ENCODE peak calls at places on chromosomes 16 and 17, in nine cellular contexts. One of them, this sample, is unnamed. For H3K4me1, the result is how much of the 10 kb centered on the place peaks cover.

GRCh38 chr17:8572767-8573166 is 57.8 kb downstream of the MYH10 start:
- DNase-seq in Caco-2: no peak
- DNase-seq in ascending aorta: no peak
- DNase-seq in stomach: no peak
- DNase-seq in endothelial cell of umbilical vein: peak
- DNase-seq in A549: no peak
- DNase-seq in cardiac muscle cell: no peak
- DNase-seq in OCI-LY7: no peak
- DNase-seq in upper lobe of right lung: no peak
- DNase-seq in this sample: no peak

GRCh38 chr17:60345233-60345632 is 46.7 kb downstream of the USP32 start:
- DNase-seq in endothelial cell of umbilical vein: no peak
- DNase-seq in upper lobe of right lung: no peak
- DNase-seq in A549: no peak
- DNase-seq in cardiac muscle cell: no peak
- DNase-seq in stomach: no peak
- DNase-seq in ascending aorta: no peak
- DNase-seq in OCI-LY7: no peak
- DNase-seq in Caco-2: peak
- DNase-seq in this sample: no peak

GRCh38 chr16:9033125-9033830 is 58.2 kb upstream of the HAPSTR1 start:
- DNase-seq in upper lobe of right lung: no peak
- DNase-seq in A549: peak
- DNase-seq in ascending aorta: no peak
- DNase-seq in OCI-LY7: peak
- DNase-seq in endothelial cell of umbilical vein: peak
- DNase-seq in cardiac muscle cell: peak
- DNase-seq in stomach: peak
- DNase-seq in Caco-2: peak
- DNase-seq in this sample: no peak

GRCh38 chr16:59067207-59067606 is 333.1 kb upstream of the GOT2 start:
- DNase-seq in A549: no peak
- DNase-seq in stomach: no peak
- DNase-seq in ascending aorta: no peak
- DNase-seq in cardiac muscle cell: no peak
- DNase-seq in OCI-LY7: peak
- DNase-seq in upper lobe of right lung: no peak
- DNase-seq in Caco-2: no peak
- DNase-seq in endothelial cell of umbilical vein: peak
- DNase-seq in this sample: no peak

GRCh38 chr17:73950515-73950914 is 253.0 kb upstream of the RPL38 start:
- DNase-seq in cardiac muscle cell: no peak
- DNase-seq in ascending aorta: no peak
- DNase-seq in stomach: peak
- DNase-seq in OCI-LY7: no peak
- DNase-seq in endothelial cell of umbilical vein: no peak
- DNase-seq in Caco-2: no peak
- DNase-seq in A549: no peak
- DNase-seq in upper lobe of right lung: no peak
- DNase-seq in this sample: no peak

GRCh38 chr16:85401917-85402766 is 211.0 kb upstream of the GSE1 start:
- DNase-seq in stomach: no peak
- DNase-seq in upper lobe of right lung: peak
- DNase-seq in OCI-LY7: no peak
- DNase-seq in cardiac muscle cell: no peak
- DNase-seq in endothelial cell of umbilical vein: no peak
- DNase-seq in ascending aorta: no peak
- DNase-seq in A549: no peak
- DNase-seq in Caco-2: peak
- DNase-seq in this sample: no peak

GRCh38 chr17:65973237-65973636 is 218.7 kb downstream of the CEP112 start:
- DNase-seq in A549: no peak
- DNase-seq in endothelial cell of umbilical vein: no peak
- DNase-seq in cardiac muscle cell: no peak
- DNase-seq in OCI-LY7: no peak
- DNase-seq in upper lobe of right lung: no peak
- DNase-seq in ascending aorta: no peak
- DNase-seq in Caco-2: no peak
- DNase-seq in stomach: no peak
- DNase-seq in this sample: no peak

GRCh38 chr16:72013389-72013788 is 4.8 kb downstream of the DHODH start:
- DNase-seq in endothelial cell of umbilical vein: no peak
- DNase-seq in stomach: no peak
- DNase-seq in cardiac muscle cell: peak
- DNase-seq in upper lobe of right lung: peak
- DNase-seq in A549: no peak
- DNase-seq in Caco-2: no peak
- DNase-seq in ascending aorta: no peak
- DNase-seq in OCI-LY7: no peak
- DNase-seq in this sample: peak

GRCh38 chr17:40564195-40564882 is 933 bp downstream of the CCR7 start:
- DNase-seq in ascending aorta: no peak
- DNase-seq in upper lobe of right lung: no peak
- DNase-seq in A549: no peak
- DNase-seq in stomach: peak
- DNase-seq in Caco-2: no peak
- DNase-seq in endothelial cell of umbilical vein: no peak
- DNase-seq in OCI-LY7: no peak
- DNase-seq in cardiac muscle cell: no peak
- DNase-seq in this sample: no peak

GRCh38 chr17:44209786-44210341 is 9.6 kb downstream of the UBTF start:
- DNase-seq in cardiac muscle cell: no peak
- DNase-seq in Caco-2: no peak
- DNase-seq in upper lobe of right lung: no peak
- DNase-seq in ascending aorta: no peak
- DNase-seq in endothelial cell of umbilical vein: no peak
- DNase-seq in OCI-LY7: no peak
- DNase-seq in A549: no peak
- DNase-seq in stomach: no peak
- DNase-seq in this sample: no peak

GRCh38 chr16:85998868-85999729 is 100.1 kb downstream of the IRF8 start:
- DNase-seq in ascending aorta: no peak
- DNase-seq in OCI-LY7: peak
- DNase-seq in Caco-2: no peak
- DNase-seq in stomach: peak
- DNase-seq in endothelial cell of umbilical vein: no peak
- DNase-seq in cardiac muscle cell: no peak
- DNase-seq in A549: no peak
- DNase-seq in upper lobe of right lung: no peak
- DNase-seq in this sample: no peak

GRCh38 chr17:79837888-79838540 is 1.2 kb downstream of the CBX4 start:
- DNase-seq in ascending aorta: no peak
- DNase-seq in upper lobe of right lung: no peak
- DNase-seq in endothelial cell of umbilical vein: no peak
- DNase-seq in A549: no peak
- DNase-seq in Caco-2: no peak
- DNase-seq in cardiac muscle cell: no peak
- DNase-seq in OCI-LY7: peak
- DNase-seq in stomach: no peak
- DNase-seq in this sample: no peak

GRCh38 chr16:67547423-67548264 is 14.7 kb upstream of the CTCF start:
- DNase-seq in A549: no peak
- DNase-seq in Caco-2: no peak
- DNase-seq in upper lobe of right lung: peak
- DNase-seq in stomach: no peak
- DNase-seq in ascending aorta: no peak
- DNase-seq in OCI-LY7: peak
- DNase-seq in endothelial cell of umbilical vein: peak
- DNase-seq in cardiac muscle cell: no peak
- DNase-seq in this sample: no peak

GRCh38 chr16:67546761-67547422 is 15.4 kb upstream of the CTCF start:
- DNase-seq in A549: peak
- DNase-seq in Caco-2: peak
- DNase-seq in endothelial cell of umbilical vein: peak
- DNase-seq in stomach: peak
- DNase-seq in OCI-LY7: peak
- DNase-seq in upper lobe of right lung: peak
- DNase-seq in ascending aorta: no peak
- DNase-seq in cardiac muscle cell: peak
- DNase-seq in this sample: no peak

GRCh38 chr16:67544844-67545664 is 16.4 kb downstream of the RIPOR1 start:
- DNase-seq in Caco-2: no peak
- DNase-seq in ascending aorta: no peak
- DNase-seq in OCI-LY7: peak
- DNase-seq in stomach: no peak
- DNase-seq in endothelial cell of umbilical vein: no peak
- DNase-seq in upper lobe of right lung: peak
- DNase-seq in cardiac muscle cell: no peak
- DNase-seq in A549: no peak
- DNase-seq in this sample: no peak

GRCh38 chr16:67545665-67546024 is 16.7 kb upstream of the CTCF start:
- DNase-seq in Caco-2: no peak
- DNase-seq in A549: no peak
- DNase-seq in cardiac muscle cell: no peak
- DNase-seq in ascending aorta: no peak
- DNase-seq in OCI-LY7: no peak
- DNase-seq in endothelial cell of umbilical vein: no peak
- DNase-seq in upper lobe of right lung: no peak
- DNase-seq in stomach: no peak
- DNase-seq in this sample: no peak

DNA sequence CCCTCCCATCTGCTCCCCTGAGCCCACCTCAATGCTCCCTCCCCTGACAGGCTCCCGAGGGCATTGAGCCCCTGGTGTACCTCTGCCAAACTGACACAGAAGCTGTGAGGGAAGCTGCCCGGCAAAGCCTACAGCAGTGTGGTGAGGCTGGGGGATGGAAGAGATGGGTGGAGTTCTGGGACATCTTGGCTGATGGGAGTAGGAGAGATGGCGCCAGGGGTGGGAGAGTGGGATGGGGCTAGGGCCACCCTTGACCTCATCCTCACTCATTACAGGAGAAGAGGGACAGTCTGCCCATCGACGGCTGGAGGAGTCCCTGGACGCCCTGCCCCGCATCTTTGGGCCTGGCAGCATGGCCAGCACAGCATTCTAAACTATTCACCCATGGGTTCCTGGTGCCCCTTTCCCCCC is 16.2 kb upstream of the CTCF start:
- DNase-seq in endothelial cell of umbilical vein: no peak
- DNase-seq in OCI-LY7: no peak
- DNase-seq in stomach: no peak
- DNase-seq in A549: no peak
- DNase-seq in cardiac muscle cell: no peak
- DNase-seq in Caco-2: no peak
- DNase-seq in upper lobe of right lung: peak
- DNase-seq in ascending aorta: no peak
- DNase-seq in this sample: no peak
- H3K4me1 ChIP-seq in endothelial cell of umbilical vein: under half
- H3K4me1 ChIP-seq in OCI-LY7: half or more
- H3K4me1 ChIP-seq in stomach: under half
- H3K4me1 ChIP-seq in A549: under half
- H3K4me1 ChIP-seq in cardiac muscle cell: under half
- H3K4me1 ChIP-seq in Caco-2: under half
- H3K4me1 ChIP-seq in upper lobe of right lung: under half
- H3K4me1 ChIP-seq in ascending aorta: under half
- H3K4me1 ChIP-seq in this sample: under half

GRCh38 chr16:89096042-89096717 is 2.5 kb downstream of the ACSF3 start:
- DNase-seq in endothelial cell of umbilical vein: no peak
- DNase-seq in Caco-2: no peak
- DNase-seq in OCI-LY7: peak
- DNase-seq in cardiac muscle cell: no peak
- DNase-seq in stomach: no peak
- DNase-seq in ascending aorta: no peak
- DNase-seq in A549: no peak
- DNase-seq in upper lobe of right lung: no peak
- DNase-seq in this sample: no peak

GRCh38 chr16:89095401-89095974 is 1.8 kb downstream of the ACSF3 start:
- DNase-seq in Caco-2: no peak
- DNase-seq in ascending aorta: no peak
- DNase-seq in A549: no peak
- DNase-seq in upper lobe of right lung: no peak
- DNase-seq in OCI-LY7: peak
- DNase-seq in endothelial cell of umbilical vein: no peak
- DNase-seq in cardiac muscle cell: no peak
- DNase-seq in stomach: no peak
- DNase-seq in this sample: no peak

GRCh38 chr16:89096768-89097527 is 3.3 kb downstream of the ACSF3 start:
- DNase-seq in endothelial cell of umbilical vein: no peak
- DNase-seq in A549: no peak
- DNase-seq in OCI-LY7: peak
- DNase-seq in cardiac muscle cell: no peak
- DNase-seq in ascending aorta: no peak
- DNase-seq in stomach: no peak
- DNase-seq in upper lobe of right lung: no peak
- DNase-seq in Caco-2: no peak
- DNase-seq in this sample: no peak

GRCh38 chr16:89098767-89099430 is 5.2 kb downstream of the ACSF3 start:
- DNase-seq in OCI-LY7: no peak
- DNase-seq in endothelial cell of umbilical vein: no peak
- DNase-seq in A549: no peak
- DNase-seq in Caco-2: no peak
- DNase-seq in cardiac muscle cell: no peak
- DNase-seq in ascending aorta: no peak
- DNase-seq in stomach: no peak
- DNase-seq in upper lobe of right lung: no peak
- DNase-seq in this sample: no peak

DNA sequence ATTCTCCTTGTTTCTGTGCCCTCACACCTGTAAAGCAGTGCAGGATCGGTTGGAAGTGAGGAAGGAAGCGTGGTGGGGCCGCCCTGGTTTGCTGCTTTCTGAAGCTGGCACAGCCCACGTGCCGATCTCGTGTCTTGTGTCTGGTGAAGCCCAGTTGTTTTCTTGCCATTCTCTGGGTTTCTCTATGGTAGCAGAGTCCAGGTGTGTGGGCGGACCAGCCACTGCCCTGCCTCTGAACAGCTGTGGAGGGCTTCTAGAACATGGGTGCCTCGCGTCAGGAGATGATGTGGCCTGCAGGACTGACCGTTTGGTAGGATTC is 3.8 kb downstream of the ACSF3 start:
- DNase-seq in A549: no peak
- DNase-seq in ascending aorta: no peak
- DNase-seq in Caco-2: no peak
- DNase-seq in stomach: no peak
- DNase-seq in OCI-LY7: peak
- DNase-seq in upper lobe of right lung: no peak
- DNase-seq in cardiac muscle cell: no peak
- DNase-seq in endothelial cell of umbilical vein: no peak
- DNase-seq in this sample: no peak
- H3K4me1 ChIP-seq in A549: under half
- H3K4me1 ChIP-seq in ascending aorta: under half
- H3K4me1 ChIP-seq in Caco-2: under half
- H3K4me1 ChIP-seq in stomach: under half
- H3K4me1 ChIP-seq in OCI-LY7: half or more
- H3K4me1 ChIP-seq in upper lobe of right lung: under half
- H3K4me1 ChIP-seq in cardiac muscle cell: under half
- H3K4me1 ChIP-seq in endothelial cell of umbilical vein: under half
- H3K4me1 ChIP-seq in this sample: under half

GRCh38 chr16:84068041-84068440 is 25.4 kb upstream of the SLC38A8 start:
- DNase-seq in stomach: no peak
- DNase-seq in cardiac muscle cell: no peak
- DNase-seq in endothelial cell of umbilical vein: no peak
- DNase-seq in Caco-2: no peak
- DNase-seq in OCI-LY7: no peak
- DNase-seq in upper lobe of right lung: no peak
- DNase-seq in A549: no peak
- DNase-seq in ascending aorta: no peak
- DNase-seq in this sample: no peak
- H3K4me1 ChIP-seq in stomach: under half
- H3K4me1 ChIP-seq in cardiac muscle cell: under half
- H3K4me1 ChIP-seq in endothelial cell of umbilical vein: under half
- H3K4me1 ChIP-seq in Caco-2: under half
- H3K4me1 ChIP-seq in OCI-LY7: under half
- H3K4me1 ChIP-seq in upper lobe of right lung: under half
- H3K4me1 ChIP-seq in A549: under half
- H3K4me1 ChIP-seq in ascending aorta: under half
- H3K4me1 ChIP-seq in this sample: under half

GRCh38 chr17:38326996-38327792 is 16.6 kb downstream of the GPR179 start:
- DNase-seq in upper lobe of right lung: no peak
- DNase-seq in stomach: no peak
- DNase-seq in endothelial cell of umbilical vein: no peak
- DNase-seq in ascending aorta: no peak
- DNase-seq in cardiac muscle cell: no peak
- DNase-seq in OCI-LY7: peak
- DNase-seq in Caco-2: no peak
- DNase-seq in A549: no peak
- DNase-seq in this sample: no peak
- H3K4me1 ChIP-seq in upper lobe of right lung: under half
- H3K4me1 ChIP-seq in stomach: under half
- H3K4me1 ChIP-seq in endothelial cell of umbilical vein: under half
- H3K4me1 ChIP-seq in ascending aorta: under half
- H3K4me1 ChIP-seq in cardiac muscle cell: under half
- H3K4me1 ChIP-seq in OCI-LY7: half or more
- H3K4me1 ChIP-seq in Caco-2: under half
- H3K4me1 ChIP-seq in A549: under half
- H3K4me1 ChIP-seq in this sample: under half

This sample was measured in right atrium auricular region.